ENCODE peak calls at places on chromosomes 7 and 10, in six cellular contexts. A, W, C, I, T and Q are unnamed samples.

GRCh38 chr10:75434292-75434691 is 2.9 kb downstream of the LRMDA start:
- DNase-seq in A (no peak), W (no peak), C (no peak), I (no peak), T (no peak), Q (no peak)

GRCh38 chr10:17196573-17196972 is 4.9 kb downstream of the TRDMT1 start:
- DNase-seq in A (no peak), W (no peak), C (no peak), I (no peak), T (no peak), Q (no peak)

GRCh38 chr10:132862485-132863420 is 76.8 kb upstream of the NKX6-2 start:
- DNase-seq in A (peak), W (peak), C (no peak), I (no peak), T (no peak), Q (no peak)

GRCh38 chr10:91311601-91312000 is 91.1 kb downstream of the PCGF5 start:
- DNase-seq in A (no peak), W (no peak), C (no peak), I (no peak), T (no peak), Q (no peak)

GRCh38 chr7:100472854-100473499 is 6.0 kb downstream of the TSC22D4 start:
- DNase-seq in A (no peak), W (no peak), C (no peak), I (no peak), T (peak), Q (no peak)

GRCh38 chr7:2008936-2009540 is 223.7 kb downstream of the MAD1L1 start:
- DNase-seq in A (no peak), W (peak), C (no peak), I (no peak), T (no peak), Q (no peak)

GRCh38 chr10:114402871-114403544 is 1.3 kb downstream of the AFAP1L2 start:
- DNase-seq in A (no peak), W (no peak), C (peak), I (no peak), T (no peak), Q (no peak)

GRCh38 chr10:44510716-44511115 is 125.8 kb upstream of the CXCL12 start:
- DNase-seq in A (no peak), W (no peak), C (no peak), I (no peak), T (peak), Q (no peak)

GRCh38 chr10:36602374-36602773 is 523.0 kb upstream of the ANKRD30A start:
- DNase-seq in A (no peak), W (no peak), C (no peak), I (peak), T (peak), Q (peak)

GRCh38 chr7:17523813-17524741 is 225.6 kb downstream of the AHR start:
- DNase-seq in A (peak), W (peak), C (peak), I (no peak), T (peak), Q (no peak)

GRCh38 chr7:127650842-127651555 is 995 bp upstream of the SND1 start:
- DNase-seq in A (no peak), W (no peak), C (no peak), I (no peak), T (peak), Q (no peak)

GRCh38 chr10:8075282-8076260 is 21.1 kb downstream of the GATA3 start:
- DNase-seq in A (no peak), W (no peak), C (peak), I (no peak), T (no peak), Q (no peak)

GRCh38 chr10:944034-944831 is 12.7 kb upstream of the LARP4B start:
- DNase-seq in A (peak), W (peak), C (no peak), I (peak), T (peak), Q (no peak)

GRCh38 chr7:43666938-43667337 is 62.4 kb downstream of the COA1 start:
- DNase-seq in A (no peak), W (no peak), C (no peak), I (no peak), T (peak), Q (no peak)

GRCh38 chr10:84227810-84228209 is 2.5 kb upstream of the LRIT2 start:
- DNase-seq in A (no peak), W (no peak), C (no peak), I (no peak), T (no peak), Q (no peak)

GRCh38 chr10:21510218-21511070 is 15.0 kb downstream of the SKIDA1 start:
- DNase-seq in A (no peak), W (peak), C (no peak), I (no peak), T (no peak), Q (no peak)

GRCh38 chr7:127798023-127798422 is 146.0 kb downstream of the SND1 start:
- DNase-seq in A (no peak), W (no peak), C (no peak), I (no peak), T (no peak), Q (no peak)

GRCh38 chr7:50960621-50961310 is 178.1 kb upstream of the GRB10 start:
- DNase-seq in A (no peak), W (no peak), C (no peak), I (no peak), T (no peak), Q (no peak)

GRCh38 chr10:131310904-131311660 is 439 bp downstream of the TCERG1L start:
- DNase-seq in A (no peak), W (no peak), C (no peak), I (no peak), T (no peak), Q (no peak)

GRCh38 chr10:1434912-1435692 is 302.2 kb downstream of the ADARB2 start:
- DNase-seq in A (no peak), W (no peak), C (no peak), I (no peak), T (no peak), Q (no peak)

GRCh38 chr7:139691253-139691781 is 86.5 kb downstream of the HIPK2 start:
- DNase-seq in A (peak), W (peak), C (no peak), I (no peak), T (no peak), Q (no peak)

GRCh38 chr10:127916826-127917225 is 9.9 kb downstream of the PTPRE start:
- DNase-seq in A (no peak), W (no peak), C (no peak), I (no peak), T (no peak), Q (no peak)

GRCh38 chr7:26686448-26686981 is 177.9 kb downstream of the SKAP2 start:
- DNase-seq in A (no peak), W (peak), C (no peak), I (peak), T (peak), Q (peak)

GRCh38 chr7:31692451-31692850 is 5.4 kb downstream of the PPP1R17 start:
- DNase-seq in A (no peak), W (no peak), C (no peak), I (no peak), T (no peak), Q (no peak)

GRCh38 chr7:81600608-81601007 is 169.2 kb downstream of the HGF start:
- DNase-seq in A (no peak), W (no peak), C (no peak), I (peak), T (peak), Q (no peak)

GRCh38 chr7:1359681-1360485 is 99.4 kb downstream of the MICALL2 start:
- DNase-seq in A (no peak), W (peak), C (no peak), I (no peak), T (no peak), Q (no peak)

GRCh38 chr10:30877111-30877510 is 154.6 kb downstream of the ZNF438 start:
- DNase-seq in A (no peak), W (no peak), C (no peak), I (no peak), T (peak), Q (no peak)

GRCh38 chr10:102628451-102628911 is 15.8 kb upstream of the TRIM8 start:
- DNase-seq in A (no peak), W (peak), C (peak), I (no peak), T (no peak), Q (no peak)
- TF ChIP-seq CTCF in A (no peak), W (no peak), C (no peak), I (peak), T (peak), Q (peak)

GRCh38 chr7:85010306-85010705 is 176.6 kb downstream of the SEMA3D start:
- DNase-seq in A (no peak), W (no peak), C (no peak), I (no peak), T (no peak), Q (no peak)

GRCh38 chr7:85018498-85018897 is 168.4 kb downstream of the SEMA3D start:
- DNase-seq in A (no peak), W (no peak), C (no peak), I (no peak), T (peak), Q (no peak)

GRCh38 chr7:85019778-85020177 is 167.1 kb downstream of the SEMA3D start:
- DNase-seq in A (no peak), W (no peak), C (no peak), I (no peak), T (no peak), Q (no peak)

GRCh38 chr7:85019176-85019575 is 167.7 kb downstream of the SEMA3D start:
- DNase-seq in A (no peak), W (no peak), C (no peak), I (no peak), T (no peak), Q (no peak)

DNA sequence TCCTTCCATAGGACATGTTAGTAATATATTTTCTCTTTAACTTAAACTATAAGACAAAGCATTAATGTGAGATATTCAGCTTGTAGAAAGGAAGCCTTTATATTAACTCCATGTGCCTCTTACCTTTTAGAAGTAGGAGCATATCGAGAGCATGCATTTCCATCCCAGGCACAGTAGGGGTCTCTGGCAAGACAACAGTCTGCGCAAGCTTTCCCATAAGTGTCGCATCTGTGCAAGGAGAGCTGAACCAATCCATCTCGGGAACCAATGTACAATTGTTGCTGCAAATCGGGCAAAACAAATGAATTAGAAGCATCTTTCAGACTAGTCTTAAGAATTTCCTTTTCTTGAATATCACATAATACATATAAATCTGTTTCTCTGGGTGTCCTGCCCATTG is 171.9 kb downstream of the SEMA3D start:
- DNase-seq in A (no peak), W (no peak), C (no peak), I (no peak), T (no peak), Q (no peak)
- TF ChIP-seq CTCF in A (no peak), W (no peak), C (no peak), I (no peak), T (no peak), Q (peak)

GRCh38 chr10:93415693-93416092 is 66.4 kb downstream of the MYOF start:
- DNase-seq in A (no peak), W (no peak), C (no peak), I (no peak), T (no peak), Q (no peak)
- TF ChIP-seq CTCF in A (no peak), W (no peak), C (peak), I (peak), T (peak), Q (peak)

DNA sequence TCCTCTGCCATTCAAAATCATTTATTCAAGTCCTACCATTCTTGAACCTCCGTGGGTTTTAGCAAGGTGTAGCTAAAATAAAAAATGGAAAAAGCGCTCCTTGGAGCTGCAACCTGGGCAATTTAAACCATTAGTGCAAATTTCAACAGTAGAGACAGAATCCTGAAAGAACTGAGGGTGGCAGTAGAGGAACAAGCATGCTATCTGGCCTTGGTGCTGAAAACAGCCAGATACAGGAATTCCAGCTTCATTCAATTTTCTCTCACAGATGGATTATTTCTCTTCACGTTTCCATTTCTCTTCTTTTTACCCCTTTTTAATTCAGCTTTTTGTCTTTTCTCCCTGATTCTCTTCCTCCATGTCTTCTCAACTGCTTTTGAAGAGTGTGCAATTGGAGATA is 77.7 kb downstream of the OTUD1 start:
- DNase-seq in A (no peak), W (no peak), C (no peak), I (no peak), T (peak), Q (no peak)
- TF ChIP-seq CTCF in A (peak), W (peak), C (peak), I (peak), T (peak), Q (peak)

DNA sequence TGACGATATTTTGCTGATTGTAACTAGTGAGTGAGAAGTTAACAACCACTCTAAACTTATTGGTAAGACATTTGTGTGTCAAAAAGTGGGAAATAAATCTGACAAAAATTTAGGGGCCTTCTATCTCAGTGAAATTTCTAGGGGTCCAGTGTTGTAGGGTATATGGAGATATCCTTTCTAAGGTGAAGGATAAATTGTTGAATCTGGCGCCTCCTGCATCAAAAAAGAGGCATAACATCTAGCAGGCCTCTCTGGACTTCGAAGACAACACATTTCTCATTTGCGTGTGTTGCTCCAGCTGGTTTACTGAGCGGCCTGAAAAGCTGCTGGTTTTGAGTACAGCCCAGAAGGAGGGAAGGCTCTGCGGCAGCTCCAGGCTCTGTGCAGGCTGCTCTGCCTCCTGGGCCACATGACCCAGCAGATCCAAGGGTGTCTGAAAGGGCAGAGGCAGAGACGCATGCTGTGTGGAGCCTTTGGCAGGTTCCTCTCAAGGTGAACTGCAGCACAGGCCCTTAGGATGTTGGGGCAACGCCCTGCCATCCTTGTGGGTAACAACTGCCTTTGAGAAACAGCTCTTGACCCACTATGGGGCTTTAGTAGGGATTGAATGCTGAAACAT is 72.4 kb downstream of the LMBR1 start:
- DNase-seq in A (no peak), W (no peak), C (no peak), I (no peak), T (no peak), Q (no peak)
- TF ChIP-seq CTCF in A (no peak), W (no peak), C (peak), I (no peak), T (peak), Q (peak)

DNA sequence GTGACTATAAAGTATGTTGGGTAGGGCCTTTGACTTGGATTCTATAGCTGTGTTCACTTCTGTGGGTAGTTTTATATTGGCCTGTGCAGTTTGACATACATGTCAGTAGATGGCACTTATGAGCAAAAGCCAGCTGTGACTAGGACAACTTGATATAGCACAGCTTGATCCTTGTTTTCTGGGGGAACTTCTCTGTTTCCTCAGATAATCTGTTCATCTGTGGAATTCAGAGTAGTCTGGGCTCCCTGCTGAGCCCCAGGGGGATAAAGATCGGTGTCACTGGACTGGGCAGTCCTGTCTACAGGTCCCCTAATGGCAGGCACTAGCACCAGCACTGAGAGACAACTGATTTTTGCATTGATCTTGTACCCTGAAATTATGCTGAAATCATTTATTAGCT is 25.4 kb downstream of the CYP2C9 start:
- DNase-seq in A (no peak), W (no peak), C (no peak), I (no peak), T (peak), Q (no peak)
- TF ChIP-seq CTCF in A (peak), W (peak), C (peak), I (peak), T (peak), Q (peak)

GRCh38 chr7:143256325-143256724 is 6.9 kb upstream of the GSTK1 start:
- DNase-seq in A (no peak), W (no peak), C (no peak), I (no peak), T (no peak), Q (no peak)

GRCh38 chr7:143255564-143255963 is 7.7 kb upstream of the GSTK1 start:
- DNase-seq in A (no peak), W (no peak), C (no peak), I (no peak), T (no peak), Q (no peak)

GRCh38 chr7:143258830-143259229 is 4.4 kb upstream of the GSTK1 start:
- DNase-seq in A (no peak), W (no peak), C (no peak), I (no peak), T (peak), Q (no peak)

GRCh38 chr7:143256932-143257331 is 6.3 kb upstream of the GSTK1 start:
- DNase-seq in A (no peak), W (no peak), C (no peak), I (no peak), T (no peak), Q (no peak)

DNA sequence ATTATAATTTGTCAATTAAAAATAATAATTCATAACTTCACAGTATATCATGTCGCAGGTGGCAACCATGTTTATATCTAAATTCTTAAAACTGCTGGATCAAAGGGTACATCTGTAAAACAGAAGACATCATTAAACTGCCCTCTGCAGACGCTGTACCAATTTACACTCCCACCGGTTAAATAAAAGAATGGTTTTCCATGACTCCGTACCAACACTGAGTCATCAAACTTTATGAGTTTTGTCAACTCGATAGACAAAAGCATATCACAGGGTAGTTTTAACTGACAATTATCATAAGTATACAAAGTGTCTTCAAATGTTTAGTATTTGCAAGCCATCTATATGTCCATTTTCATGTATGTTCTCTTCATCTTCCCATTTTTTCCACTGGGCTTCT is 5.7 kb upstream of the GSTK1 start:
- DNase-seq in A (no peak), W (no peak), C (no peak), I (no peak), T (no peak), Q (no peak)
- TF ChIP-seq CTCF in A (no peak), W (no peak), C (no peak), I (no peak), T (no peak), Q (no peak)

GRCh38 chr7:111762799-111763198 is 200.5 kb upstream of the IMMP2L start:
- DNase-seq in A (no peak), W (no peak), C (no peak), I (no peak), T (no peak), Q (no peak)

GRCh38 chr7:111765936-111766643 is 203.8 kb upstream of the IMMP2L start:
- DNase-seq in A (no peak), W (no peak), C (no peak), I (no peak), T (peak), Q (no peak)

GRCh38 chr7:111758332-111758731 is 196.0 kb upstream of the IMMP2L start:
- DNase-seq in A (no peak), W (no peak), C (no peak), I (no peak), T (no peak), Q (no peak)

GRCh38 chr7:111760043-111760442 is 197.8 kb upstream of the IMMP2L start:
- DNase-seq in A (no peak), W (no peak), C (no peak), I (no peak), T (no peak), Q (no peak)

GRCh38 chr7:111763221-111763791 is 201.0 kb upstream of the IMMP2L start:
- DNase-seq in A (no peak), W (no peak), C (no peak), I (no peak), T (peak), Q (peak)
- TF ChIP-seq CTCF in A (peak), W (peak), C (peak), I (peak), T (peak), Q (peak)